ENCODE peak calls at places on chromosome 9, in eight cellular contexts. K, H, N, Z, O, I, C and P are unnamed samples.

GRCh38 chr9:87270241-87271234 is 227.1 kb upstream of the DAPK1 start:
- DNase-seq in K (peak; percentile 57), H (no peak), N (no peak), Z (no peak), O (peak; percentile 89), I (no peak), C (peak; percentile 65), P (no peak)

GRCh38 chr9:93859431-93860215 is 95.5 kb downstream of the BARX1 start:
- DNase-seq in K (no peak), H (no peak), N (no peak), Z (no peak), O (no peak), I (no peak), C (no peak), P (no peak)

GRCh38 chr9:38091310-38092199 is 22.5 kb upstream of the SHB start:
- DNase-seq in K (no peak), H (no peak), N (no peak), Z (no peak), O (peak; percentile 66), I (no peak), C (no peak), P (peak; percentile 57)

GRCh38 chr9:84750152-84750865 is 80.8 kb downstream of the NTRK2 start:
- DNase-seq in K (no peak), H (no peak), N (no peak), Z (peak; percentile 73), O (no peak), I (no peak), C (no peak), P (no peak)

GRCh38 chr9:6955251-6955921 is 197.6 kb downstream of the KDM4C start:
- DNase-seq in K (peak; percentile 44), H (no peak), N (no peak), Z (no peak), O (no peak), I (peak; percentile 19), C (peak; percentile 81), P (no peak)

GRCh38 chr9:33510264-33511183 is 13.5 kb upstream of the ANKRD18B start:
- DNase-seq in K (peak; percentile 64), H (peak; percentile 89), N (no peak), Z (peak; percentile 77), O (peak; percentile 88), I (no peak), C (peak; percentile 35), P (peak; percentile 34)

GRCh38 chr9:75123696-75124095 is 35.4 kb downstream of the OSTF1 start:
- DNase-seq in K (no peak), H (no peak), N (no peak), Z (no peak), O (no peak), I (no peak), C (no peak), P (no peak)

GRCh38 chr9:11973011-11973410 is 720.2 kb upstream of the TYRP1 start:
- DNase-seq in K (no peak), H (no peak), N (no peak), Z (no peak), O (no peak), I (no peak), C (peak; percentile 5), P (no peak)

GRCh38 chr9:21750021-21750735 is 52.3 kb upstream of the MTAP start:
- DNase-seq in K (no peak), H (no peak), N (no peak), Z (peak; percentile 52), O (no peak), I (no peak), C (peak; percentile 49), P (no peak)

GRCh38 chr9:16312116-16312515 is 558.4 kb downstream of the BNC2 start:
- DNase-seq in K (peak; percentile 13), H (no peak), N (no peak), Z (no peak), O (no peak), I (no peak), C (no peak), P (no peak)

DNA sequence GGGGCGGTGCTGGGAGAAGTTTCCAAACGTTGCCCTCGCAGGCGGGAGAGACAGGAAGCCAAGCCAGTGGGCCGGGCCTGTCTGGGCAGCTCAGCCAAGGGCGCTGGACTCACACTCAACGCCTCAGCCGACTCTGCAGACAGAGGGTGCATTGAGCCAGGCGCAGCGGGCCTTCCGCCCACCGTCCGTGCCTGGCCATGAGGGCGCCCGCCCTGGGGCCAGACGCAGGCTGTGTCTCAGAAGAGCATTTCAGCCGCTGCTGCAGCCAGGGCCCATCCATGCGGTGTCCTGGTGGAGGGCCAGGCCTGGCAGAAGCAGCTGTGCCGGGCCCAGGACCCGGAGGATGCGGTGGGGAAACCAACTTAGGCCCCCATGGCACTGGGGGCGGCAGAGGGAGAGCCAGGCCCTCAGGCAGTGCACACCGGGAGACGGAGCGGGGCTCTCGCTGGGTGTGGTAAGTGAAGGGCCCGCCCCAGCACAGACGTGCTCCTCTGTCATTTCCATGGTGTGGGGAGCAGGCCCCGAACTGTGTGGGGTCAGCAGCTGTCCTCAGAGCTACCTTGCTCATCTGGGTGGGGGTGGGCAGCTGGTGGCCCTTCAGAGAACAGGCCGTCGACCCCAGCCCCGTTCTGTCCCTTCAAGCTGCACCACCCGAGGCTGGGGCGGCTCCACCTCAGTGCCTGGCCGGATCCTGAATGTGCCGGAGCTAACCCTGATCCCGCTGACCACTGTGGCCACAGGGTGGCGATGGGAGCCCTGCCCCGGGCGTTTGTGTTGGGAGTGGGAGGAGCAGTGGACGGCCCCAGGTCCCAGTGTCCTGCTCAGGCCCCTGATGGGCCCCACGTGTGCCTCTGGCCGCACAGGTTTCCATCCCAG is 18.0 kb downstream of the DNLZ start:
- DNase-seq in K (peak; percentile 64), H (peak; percentile 88), N (no peak), Z (peak; percentile 76), O (peak; percentile 92), I (no peak), C (no peak), P (no peak)
- H3K4me3 ChIP-seq in K (no peak overlapping the region), H (peak overlapping the region; percentile 13), N (no peak overlapping the region), Z (peak overlapping the region; percentile 58), O (no peak overlapping the region), I (no peak overlapping the region), C (no peak overlapping the region), P (no peak overlapping the region)

DNA sequence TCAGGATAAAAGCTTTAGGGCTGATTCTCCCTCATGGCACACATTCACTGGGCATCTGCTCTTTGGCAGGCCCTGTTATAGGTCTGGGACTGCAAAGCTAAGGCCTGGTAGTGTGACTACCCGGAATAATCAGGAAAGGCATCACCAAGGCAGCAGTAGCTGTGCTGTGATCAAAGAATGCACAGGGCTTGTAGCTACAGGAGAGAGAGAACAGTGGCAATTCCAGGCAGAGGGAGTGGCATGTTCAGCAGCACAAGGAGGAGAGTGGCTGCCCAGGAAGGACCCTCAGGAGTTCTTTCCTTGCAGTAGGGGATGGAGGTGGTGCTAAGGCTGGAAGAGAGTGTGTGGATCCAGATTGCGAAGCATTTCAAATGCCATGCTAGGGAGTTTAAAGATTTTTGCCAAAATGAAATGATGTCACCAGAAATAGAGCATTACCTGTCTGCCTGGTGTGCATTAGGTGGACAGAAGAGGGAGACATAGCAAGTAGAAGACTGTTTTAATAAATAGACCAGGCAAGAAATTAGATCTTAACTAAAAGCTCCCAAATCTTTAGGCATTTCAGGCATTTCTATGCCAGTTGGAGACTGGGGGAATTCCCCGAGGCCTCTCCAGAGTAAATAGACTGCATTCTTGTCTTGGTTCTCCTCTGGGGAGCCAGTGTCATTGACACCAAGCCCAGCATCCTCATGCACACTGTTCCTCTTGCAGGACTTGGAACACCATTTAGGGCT is 69.1 kb downstream of the GPR21 start:
- DNase-seq in K (no peak), H (no peak), N (no peak), Z (peak; percentile 58), O (no peak), I (peak; percentile 48), C (no peak), P (no peak)
- TF ChIP-seq CTCF in K (peak; percentile 29), H (no peak), N (peak; percentile 32), Z (peak; percentile 59), O (no peak), I (peak; percentile 85), C (peak; percentile 46), P (peak; percentile 38)

DNA sequence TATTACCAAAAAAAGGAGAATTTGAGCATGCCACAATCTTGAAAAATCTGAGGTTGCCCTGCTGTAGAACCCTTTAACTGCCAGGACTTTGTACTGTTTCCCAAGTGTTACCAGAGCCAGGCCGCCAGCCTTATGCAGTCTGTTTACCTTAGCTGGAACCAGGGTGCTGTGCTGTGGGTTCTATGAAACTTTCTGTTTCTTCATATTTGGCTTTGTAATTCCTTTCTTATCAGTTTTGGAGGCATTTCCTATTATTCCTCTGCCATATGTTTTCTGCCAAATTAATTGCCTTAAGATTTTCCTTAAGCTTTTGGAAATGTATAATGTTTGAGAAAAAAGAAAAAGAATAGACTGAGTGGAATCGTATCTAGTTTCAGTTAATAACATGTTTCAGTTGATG is 2.1 kb downstream of the S1PR3 start:
- DNase-seq in K (peak; percentile 73), H (no peak), N (no peak), Z (no peak), O (no peak), I (no peak), C (no peak), P (no peak)
- H3K4me3 ChIP-seq in K (peak overlapping the region; percentile 93), H (peak overlapping the region; percentile 64), N (no peak overlapping the region), Z (no peak overlapping the region), O (no peak overlapping the region), I (no peak overlapping the region), C (no peak overlapping the region), P (no peak overlapping the region)

GRCh38 chr9:92142329-92142728 is 27.1 kb upstream of the SPTLC1 start:
- DNase-seq in K (no peak), H (no peak), N (no peak), Z (no peak), O (no peak), I (no peak), C (no peak), P (no peak)

GRCh38 chr9:92138157-92138959 is 23.1 kb upstream of the SPTLC1 start:
- DNase-seq in K (peak; percentile 56), H (peak; percentile 95), N (no peak), Z (peak; percentile 30), O (peak; percentile 92), I (peak; percentile 75), C (no peak), P (peak; percentile 42)

GRCh38 chr9:92140074-92140753 is 25.0 kb upstream of the SPTLC1 start:
- DNase-seq in K (peak; percentile 71), H (peak; percentile 95), N (no peak), Z (peak; percentile 52), O (peak; percentile 96), I (peak; percentile 69), C (peak; percentile 35), P (peak; percentile 71)

GRCh38 chr9:92140754-92141143 is 25.5 kb upstream of the SPTLC1 start:
- DNase-seq in K (no peak), H (no peak), N (no peak), Z (no peak), O (no peak), I (no peak), C (no peak), P (no peak)

DNA sequence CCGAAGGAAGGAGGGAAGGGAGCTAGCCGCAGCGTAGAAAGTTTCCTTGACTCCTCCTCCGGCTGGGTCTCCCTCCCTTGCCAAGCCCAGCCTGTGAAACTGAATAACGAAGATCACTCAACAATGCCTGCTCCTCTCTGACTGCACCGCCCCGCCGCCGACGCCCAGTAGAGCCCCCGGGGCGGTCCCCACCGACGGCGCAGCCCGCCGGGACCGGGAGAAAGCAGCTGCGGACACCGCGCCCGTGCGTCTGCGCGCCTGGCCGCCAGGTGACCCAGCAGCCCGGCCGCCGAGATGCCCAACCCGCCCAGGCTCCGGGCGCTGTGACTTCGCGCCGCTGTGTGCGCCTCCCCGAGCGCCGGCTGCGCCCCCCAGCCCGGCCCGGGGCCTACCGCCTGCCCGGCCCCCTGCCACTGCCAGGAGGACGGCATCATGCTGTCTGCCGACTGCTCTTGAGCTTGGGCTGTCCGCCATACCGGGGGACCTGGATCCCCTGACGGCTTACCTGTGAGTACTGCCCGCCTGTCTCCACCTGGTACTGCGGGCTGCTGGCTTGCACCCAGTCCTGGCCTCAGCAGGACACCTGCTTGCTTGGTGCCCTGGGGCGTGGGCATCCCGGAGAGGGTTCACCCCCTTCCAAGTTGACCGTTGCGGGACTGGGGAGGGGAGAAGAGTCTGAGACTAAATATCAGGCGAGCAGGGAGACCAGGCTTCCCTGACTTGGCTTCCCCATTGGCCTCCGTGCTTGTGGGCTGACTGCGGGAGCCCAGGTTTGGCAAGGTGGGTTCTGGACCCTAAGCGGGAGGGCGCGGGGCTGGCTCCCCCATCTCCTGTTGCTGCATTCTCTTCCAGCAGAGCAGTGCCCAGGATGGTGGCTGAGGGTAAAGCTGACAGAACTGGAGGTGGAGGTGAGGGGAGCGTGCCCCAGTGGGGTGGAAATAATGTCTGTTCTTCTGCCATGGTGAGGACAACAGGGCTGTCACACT is 26.2 kb upstream of the SPTLC1 start:
- DNase-seq in K (peak; percentile 23), H (peak; percentile 78), N (no peak), Z (peak; percentile 43), O (no peak), I (no peak), C (no peak), P (no peak)
- TF ChIP-seq CTCF in K (no peak), H (no peak), N (no peak), Z (peak; percentile 8), O (no peak), I (no peak), C (no peak), P (no peak)